ENCODE peak calls at places on chromosomes 12 and 14, in ten cellular contexts. G is SJSA1, C is body of pancreas, M is spleen, F is tibial artery, W is lung, A is cardiac muscle cell, I is bronchial epithelial cell, K is cardiac fibroblast, Z is prostate gland. E is an unnamed sample.

GRCh38 chr12:114665411-114666181 is 18.4 kb downstream of the TBX3 start:
- DNase-seq in I (no peak), A (no peak), W (no peak), F (no peak), M (no peak), C (no peak), Z (no peak), K (no peak), G (no peak), E (no peak)

GRCh38 chr12:42237853-42238239 is 202 bp downstream of the YAF2 start:
- DNase-seq in Z (no peak), A (no peak), F (no peak), I (no peak), C (no peak), G (no peak), M (no peak), W (no peak), K (no peak), E (no peak)

GRCh38 chr12:20220339-20220738 is 148.0 kb upstream of the PDE3A start:
- DNase-seq in C (no peak), M (no peak), A (no peak), I (peak; percentile 65), G (no peak), F (no peak), K (peak; percentile 68), Z (no peak), W (no peak), E (peak; percentile 20)

GRCh38 chr12:45756666-45757065 is 27.2 kb downstream of the ARID2 start:
- DNase-seq in M (no peak), F (no peak), K (no peak), Z (no peak), G (no peak), C (no peak), W (no peak), I (no peak), A (no peak), E (no peak)

GRCh38 chr12:113231275-113232231 is 10.3 kb downstream of the TPCN1 start:
- DNase-seq in W (no peak), G (no peak), C (no peak), I (peak; percentile 78), K (peak; percentile 81), A (no peak), F (peak; percentile 1), M (peak; percentile 62), Z (no peak), E (no peak)

GRCh38 chr14:91245029-91245428 is 525 bp upstream of the GPR68 start:
- DNase-seq in F (no peak), C (no peak), I (no peak), G (no peak), A (no peak), M (peak; percentile 87), Z (no peak), K (no peak), W (no peak), E (no peak)

GRCh38 chr12:6646276-6647082 is 753 bp downstream of the ACRBP start:
- DNase-seq in C (no peak), W (no peak), M (no peak), A (no peak), G (no peak), K (no peak), I (no peak), F (no peak), Z (no peak), E (no peak)

GRCh38 chr12:6533653-6534157 is 612 bp upstream of the GAPDH start:
- DNase-seq in M (peak; percentile 90), F (peak; percentile 65), C (peak; percentile 59), G (peak; percentile 86), Z (peak; percentile 48), K (peak; percentile 86), A (peak; percentile 93), I (peak; percentile 70), W (peak; percentile 70), E (no peak)

GRCh38 chr14:77708749-77709148 is 846 bp downstream of the SLIRP start:
- DNase-seq in Z (no peak), C (no peak), W (no peak), I (no peak), F (no peak), G (no peak), A (no peak), K (no peak), M (no peak), E (no peak)

GRCh38 chr14:77707724-77708408 is at the start of the genes ALKBH1 and SLIRP:
- DNase-seq in M (peak; percentile 95), K (peak; percentile 78), C (peak; percentile 84), Z (peak; percentile 79), A (peak; percentile 92), W (peak; percentile 92), I (peak; percentile 73), F (peak; percentile 90), G (peak; percentile 78), E (peak; percentile 31)

GRCh38 chr14:77710364-77710763 is 2.5 kb downstream of the SLIRP start:
- DNase-seq in A (no peak), F (no peak), K (no peak), I (no peak), C (no peak), G (no peak), W (no peak), M (no peak), Z (no peak), E (no peak)

GRCh38 chr14:77707355-77707723 is 484 bp downstream of the ALKBH1 start:
- DNase-seq in K (peak; percentile 51), W (no peak), M (no peak), F (no peak), A (no peak), G (no peak), I (peak; percentile 37), C (no peak), Z (peak; percentile 36), E (peak; percentile 16)

DNA sequence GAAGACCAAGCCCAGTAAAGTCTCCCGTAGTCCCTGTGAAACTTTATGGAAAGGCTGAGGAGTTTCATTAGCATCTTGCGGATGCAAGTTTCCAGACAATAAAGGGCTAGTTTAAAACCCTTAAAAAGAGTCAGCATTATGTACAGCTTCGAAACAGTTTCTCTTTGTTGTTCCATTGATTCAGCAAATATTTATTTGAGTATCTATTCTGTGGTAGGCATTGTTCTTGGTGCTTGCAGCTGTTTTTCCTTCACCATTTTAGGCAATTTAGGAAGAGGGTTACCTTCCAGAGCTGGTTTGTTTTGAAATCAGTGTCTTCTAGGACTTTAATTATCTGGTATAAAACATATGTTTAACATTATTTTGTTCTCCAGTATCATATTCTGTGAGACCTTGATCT is 1.5 kb downstream of the SLIRP start:
- DNase-seq in Z (no peak), A (no peak), K (no peak), I (no peak), G (no peak), F (no peak), C (no peak), M (no peak), W (no peak), E (no peak)
- H3K4me3 ChIP-seq in Z (no peak overlapping the region), A (peak overlapping the region; percentile 88), K (no peak overlapping the region), I (no peak overlapping the region), G (peak overlapping the region; percentile 72), F (no peak overlapping the region), C (no peak overlapping the region), M (peak overlapping the region; percentile 86), W (no peak overlapping the region), E (peak overlapping the region; percentile 86)

GRCh38 chr12:96365604-96366230 is 34.5 kb downstream of the CDK17 start:
- DNase-seq in G (no peak), W (no peak), K (peak; percentile 56), C (no peak), Z (no peak), F (no peak), M (no peak), I (no peak), A (no peak), E (no peak)

GRCh38 chr12:96366255-96366654 is 34.0 kb downstream of the CDK17 start:
- DNase-seq in M (no peak), K (no peak), W (no peak), C (no peak), F (no peak), A (no peak), G (no peak), Z (no peak), I (no peak), E (no peak)

GRCh38 chr12:96371138-96371786 is 29.0 kb downstream of the CDK17 start:
- DNase-seq in Z (no peak), F (no peak), C (no peak), W (no peak), G (no peak), K (no peak), A (no peak), I (no peak), M (no peak), E (no peak)

GRCh38 chr12:96368687-96369086 is 31.6 kb downstream of the CDK17 start:
- DNase-seq in M (no peak), C (no peak), K (no peak), F (no peak), A (no peak), I (no peak), Z (no peak), W (no peak), G (no peak), E (no peak)

DNA sequence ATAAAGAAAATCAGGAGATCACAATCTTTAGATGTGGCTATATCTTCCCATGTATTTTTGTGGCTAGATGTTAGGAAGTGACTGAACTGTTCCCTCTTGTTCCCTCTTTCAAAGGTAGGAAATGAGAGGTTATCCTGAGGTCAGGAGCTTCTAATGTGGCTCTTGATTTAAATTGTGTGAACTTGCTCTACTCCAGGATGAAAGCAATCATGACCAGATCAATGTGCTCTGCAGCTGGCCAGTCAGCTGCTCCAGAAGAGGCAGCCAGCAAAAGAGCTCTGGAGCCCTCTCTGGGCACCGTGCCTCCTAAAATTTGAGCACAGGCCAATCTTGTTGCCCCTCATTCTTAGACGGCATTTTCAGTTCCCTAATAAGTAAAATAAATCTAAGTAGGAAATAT is 32.0 kb downstream of the CDK17 start:
- DNase-seq in M (no peak), C (no peak), K (peak; percentile 44), G (no peak), F (peak; percentile 31), W (no peak), A (peak; percentile 6), Z (no peak), I (no peak), E (no peak)
- H3K4me3 ChIP-seq in M (no peak overlapping the region), C (no peak overlapping the region), K (no peak overlapping the region), G (no peak overlapping the region), F (no peak overlapping the region), W (no peak overlapping the region), A (no peak overlapping the region), Z (no peak overlapping the region), I (no peak overlapping the region), E (no peak overlapping the region)

GRCh38 chr12:49972641-49973360 is at the start of gene AQP6:
- DNase-seq in W (no peak), C (no peak), I (no peak), K (no peak), G (no peak), A (no peak), M (peak; percentile 57), F (no peak), Z (no peak), E (no peak)

GRCh38 chr12:49974677-49975369 is 2.1 kb downstream of the AQP6 start:
- DNase-seq in Z (no peak), I (no peak), W (no peak), A (no peak), M (peak; percentile 67), C (no peak), F (no peak), G (no peak), K (no peak), E (no peak)

GRCh38 chr12:49975370-49975761 is 2.6 kb downstream of the AQP6 start:
- DNase-seq in Z (no peak), A (peak; percentile 60), M (peak; percentile 51), I (no peak), F (no peak), K (no peak), G (no peak), W (no peak), C (no peak), E (no peak)

GRCh38 chr12:49973361-49973830 is 649 bp downstream of the AQP6 start:
- DNase-seq in C (no peak), F (no peak), K (no peak), A (no peak), G (no peak), M (peak; percentile 47), Z (no peak), I (no peak), W (no peak), E (no peak)

GRCh38 chr12:49974231-49974675 is 1.5 kb downstream of the AQP6 start:
- DNase-seq in A (peak; percentile 75), F (peak; percentile 63), K (peak; percentile 83), Z (no peak), W (peak; percentile 65), I (peak; percentile 30), G (peak; percentile 59), M (peak; percentile 74), C (peak; percentile 63), E (no peak)
- H3K4me3 ChIP-seq in A (no peak overlapping the region), F (no peak overlapping the region), K (no peak overlapping the region), Z (no peak overlapping the region), W (no peak overlapping the region), I (no peak overlapping the region), G (no peak overlapping the region), M (no peak overlapping the region), C (no peak overlapping the region), E (no peak overlapping the region)

DNA sequence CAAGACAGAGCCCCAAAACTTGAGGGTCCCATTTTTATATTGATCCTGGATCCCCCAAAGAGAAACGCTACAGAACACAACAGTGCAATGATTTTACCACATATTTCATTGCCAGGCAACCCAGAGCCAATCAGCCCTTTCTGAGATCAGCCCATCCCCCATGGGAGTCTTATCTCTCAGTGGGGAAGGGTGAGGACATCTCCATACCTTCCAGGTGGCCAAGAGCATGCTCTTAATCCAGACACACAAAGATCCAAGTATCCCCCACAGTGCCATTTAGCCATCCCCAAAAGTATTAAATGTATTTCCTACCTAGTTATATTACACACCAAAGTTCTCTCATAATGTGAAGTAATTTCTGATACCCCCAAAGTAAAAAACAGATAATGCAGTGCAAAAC is 62.6 kb upstream of the AMN start:
- DNase-seq in Z (no peak), W (no peak), A (no peak), G (no peak), M (no peak), C (no peak), K (no peak), F (no peak), I (no peak), E (no peak)
- H3K4me3 ChIP-seq in Z (no peak overlapping the region), W (no peak overlapping the region), A (no peak overlapping the region), G (no peak overlapping the region), M (no peak overlapping the region), C (no peak overlapping the region), K (no peak overlapping the region), F (no peak overlapping the region), I (no peak overlapping the region), E (no peak overlapping the region)

E was measured in skeletal muscle cell.